ENCODE peak calls at places on chromosomes 16 and 17, in six cellular contexts. One of them, this sample, is unnamed.

GRCh38 chr17:57701121-57701520 is 44.0 kb downstream of the CCDC182 start:
- DNase-seq in GM23248: no peak
- DNase-seq in immature natural killer cell: no peak
- DNase-seq in RCC 7860: no peak
- DNase-seq in non-pigmented ciliary epithelial cell: no peak
- DNase-seq in tibial artery: no peak
- DNase-seq in this sample: no peak

GRCh38 chr16:84680843-84681629 is 18.8 kb upstream of the USP10 start:
- DNase-seq in GM23248: no peak
- DNase-seq in RCC 7860: no peak
- DNase-seq in immature natural killer cell: no peak
- DNase-seq in tibial artery: no peak
- DNase-seq in non-pigmented ciliary epithelial cell: no peak
- DNase-seq in this sample: no peak

GRCh38 chr17:37476431-37477130 is 13.1 kb upstream of the DUSP14 start:
- DNase-seq in non-pigmented ciliary epithelial cell: no peak
- DNase-seq in immature natural killer cell: no peak
- DNase-seq in GM23248: peak; percentile 70
- DNase-seq in tibial artery: no peak
- DNase-seq in RCC 7860: no peak
- DNase-seq in this sample: no peak

GRCh38 chr16:5059386-5060072 is 6.2 kb downstream of the C16orf89 start:
- DNase-seq in immature natural killer cell: no peak
- DNase-seq in non-pigmented ciliary epithelial cell: no peak
- DNase-seq in tibial artery: no peak
- DNase-seq in GM23248: no peak
- DNase-seq in RCC 7860: no peak
- DNase-seq in this sample: no peak

GRCh38 chr17:66620528-66620927 is 214.4 kb upstream of the CACNG5 start:
- DNase-seq in immature natural killer cell: no peak
- DNase-seq in RCC 7860: no peak
- DNase-seq in non-pigmented ciliary epithelial cell: no peak
- DNase-seq in GM23248: no peak
- DNase-seq in tibial artery: no peak
- DNase-seq in this sample: no peak

GRCh38 chr16:84907575-84907974 is 87.8 kb downstream of the CRISPLD2 start:
- DNase-seq in RCC 7860: no peak
- DNase-seq in GM23248: no peak
- DNase-seq in tibial artery: peak; percentile 84
- DNase-seq in non-pigmented ciliary epithelial cell: peak; percentile 55
- DNase-seq in immature natural killer cell: no peak
- DNase-seq in this sample: peak; percentile 71

GRCh38 chr17:65346166-65346565 is 209.0 kb downstream of the RGS9 start:
- DNase-seq in RCC 7860: peak; percentile 34
- DNase-seq in GM23248: peak; percentile 6
- DNase-seq in tibial artery: no peak
- DNase-seq in non-pigmented ciliary epithelial cell: no peak
- DNase-seq in immature natural killer cell: no peak
- DNase-seq in this sample: no peak

GRCh38 chr17:66676421-66676820 is 158.5 kb upstream of the CACNG5 start:
- DNase-seq in non-pigmented ciliary epithelial cell: no peak
- DNase-seq in immature natural killer cell: no peak
- DNase-seq in GM23248: peak; percentile 36
- DNase-seq in tibial artery: no peak
- DNase-seq in RCC 7860: no peak
- DNase-seq in this sample: no peak

GRCh38 chr17:82648761-82649474 is 674 bp upstream of the WDR45B start:
- DNase-seq in RCC 7860: no peak
- DNase-seq in immature natural killer cell: peak; percentile 35
- DNase-seq in tibial artery: peak; percentile 87
- DNase-seq in non-pigmented ciliary epithelial cell: no peak
- DNase-seq in GM23248: no peak
- DNase-seq in this sample: peak; percentile 77

GRCh38 chr17:60804831-60805230 is 127.2 kb downstream of the BCAS3 start:
- DNase-seq in GM23248: no peak
- DNase-seq in immature natural killer cell: no peak
- DNase-seq in non-pigmented ciliary epithelial cell: no peak
- DNase-seq in tibial artery: no peak
- DNase-seq in RCC 7860: no peak
- DNase-seq in this sample: no peak

GRCh38 chr16:3641801-3642396 is 12.6 kb upstream of the DNASE1 start:
- DNase-seq in immature natural killer cell: no peak
- DNase-seq in tibial artery: peak; percentile 28
- DNase-seq in GM23248: no peak
- DNase-seq in non-pigmented ciliary epithelial cell: no peak
- DNase-seq in RCC 7860: no peak
- DNase-seq in this sample: no peak

GRCh38 chr17:28901866-28902818 is 737 bp downstream of the DHRS13 start:
- DNase-seq in non-pigmented ciliary epithelial cell: no peak
- DNase-seq in immature natural killer cell: peak; percentile 44
- DNase-seq in tibial artery: no peak
- DNase-seq in RCC 7860: peak; percentile 22
- DNase-seq in GM23248: peak; percentile 81
- DNase-seq in this sample: peak; percentile 43

GRCh38 chr16:73037331-73037745 is 10.6 kb downstream of the ZFHX3 start:
- DNase-seq in immature natural killer cell: peak; percentile 51
- DNase-seq in non-pigmented ciliary epithelial cell: no peak
- DNase-seq in GM23248: no peak
- DNase-seq in RCC 7860: no peak
- DNase-seq in tibial artery: peak; percentile 62
- DNase-seq in this sample: peak; percentile 38

GRCh38 chr17:66787914-66788313 is 47.0 kb upstream of the CACNG5 start:
- DNase-seq in non-pigmented ciliary epithelial cell: no peak
- DNase-seq in RCC 7860: no peak
- DNase-seq in immature natural killer cell: no peak
- DNase-seq in tibial artery: no peak
- DNase-seq in GM23248: no peak
- DNase-seq in this sample: no peak

GRCh38 chr17:69525920-69526841 is 111.7 kb downstream of the MAP2K6 start:
- DNase-seq in RCC 7860: peak; percentile 49
- DNase-seq in tibial artery: peak; percentile 69
- DNase-seq in immature natural killer cell: no peak
- DNase-seq in non-pigmented ciliary epithelial cell: peak; percentile 46
- DNase-seq in GM23248: peak; percentile 71
- DNase-seq in this sample: peak; percentile 22

GRCh38 chr16:48491517-48491916 is 106.3 kb upstream of the SIAH1 start:
- DNase-seq in immature natural killer cell: no peak
- DNase-seq in GM23248: peak; percentile 17
- DNase-seq in RCC 7860: no peak
- DNase-seq in tibial artery: no peak
- DNase-seq in non-pigmented ciliary epithelial cell: no peak
- DNase-seq in this sample: no peak

GRCh38 chr17:5584971-5585794 is 874 bp upstream of the NLRP1 start:
- DNase-seq in non-pigmented ciliary epithelial cell: peak; percentile 57
- DNase-seq in GM23248: peak; percentile 93
- DNase-seq in RCC 7860: peak; percentile 74
- DNase-seq in immature natural killer cell: no peak
- DNase-seq in tibial artery: no peak
- DNase-seq in this sample: no peak

This sample was measured in uterus.